ENCODE peak calls at places on chromosomes 11 and 22, in seven cellular contexts. W is activated T-cell treated with anti-CD3 and anti-CD28 coated beads for 1 hour, X is NCI-H774, C is anterior cingulate cortex, F is amygdala, T is natural killer cell, O is EL. S is an unnamed sample.

GRCh38 chr11:121722431-121723256 is 269.9 kb upstream of the SORL1-AS1 start:
- DNase-seq in W (no peak), X (peak; percentile 81), C (peak; percentile 96), F (peak; percentile 71), T (no peak), O (peak; percentile 62), S (no peak)

GRCh38 chr11:120035756-120036155 is 102.2 kb downstream of the TRIM29 start:
- DNase-seq in W (no peak), X (no peak), C (no peak), F (no peak), T (no peak), O (no peak), S (no peak)

GRCh38 chr11:13091373-13091772 is 82.3 kb downstream of the RASSF10 start:
- DNase-seq in W (no peak), X (no peak), C (no peak), F (no peak), T (no peak), O (no peak), S (no peak)

GRCh38 chr11:95498731-95499396 is 267.9 kb upstream of the SESN3 start:
- DNase-seq in W (no peak), X (no peak), C (no peak), F (no peak), T (no peak), O (no peak), S (no peak)

GRCh38 chr11:92838655-92839334 is 130.7 kb upstream of the MTNR1B start:
- DNase-seq in W (no peak), X (peak; percentile 17), C (no peak), F (no peak), T (no peak), O (no peak), S (no peak)

GRCh38 chr11:18490319-18490718 is 34.7 kb downstream of the LDHAL6A start:
- DNase-seq in W (no peak), X (no peak), C (no peak), F (no peak), T (no peak), O (no peak), S (no peak)

GRCh38 chr11:32817181-32817842 is 12.4 kb upstream of the PRRG4 start:
- DNase-seq in W (no peak), X (no peak), C (no peak), F (no peak), T (no peak), O (no peak), S (no peak)

GRCh38 chr22:46609175-46609690 is 11.0 kb upstream of the GRAMD4 start:
- DNase-seq in W (no peak), X (no peak), C (no peak), F (no peak), T (no peak), O (no peak), S (no peak)

GRCh38 chr22:20056696-20057386 is 23.2 kb upstream of the DGCR8 start:
- DNase-seq in W (no peak), X (no peak), C (no peak), F (no peak), T (no peak), O (no peak), S (no peak)

GRCh38 chr11:34354782-34355181 is 3.0 kb downstream of the ABTB2 start:
- DNase-seq in W (no peak), X (no peak), C (no peak), F (no peak), T (no peak), O (peak; percentile 69), S (no peak)

GRCh38 chr11:30818721-30819120 is 232.6 kb upstream of the MPPED2 start:
- DNase-seq in W (no peak), X (no peak), C (no peak), F (no peak), T (no peak), O (no peak), S (no peak)

GRCh38 chr11:9906043-9906791 is 242.3 kb downstream of the SWAP70 start:
- DNase-seq in W (no peak), X (no peak), C (no peak), F (no peak), T (no peak), O (peak; percentile 99), S (no peak)

GRCh38 chr11:26847459-26847858 is 125.6 kb upstream of the SLC5A12 start:
- DNase-seq in W (no peak), X (no peak), C (no peak), F (no peak), T (no peak), O (no peak), S (no peak)

GRCh38 chr22:40498454-40499186 is 128.2 kb downstream of the SGSM3 start:
- DNase-seq in W (no peak), X (no peak), C (no peak), F (no peak), T (no peak), O (peak; percentile 97), S (no peak)

S was measured in memory B cell.